ENCODE peak calls at places on chromosome 4, in four cellular contexts. Y is fibroblast of lung, V is left ventricle myocardium inferior, M is heart right ventricle. J is an unnamed sample.

GRCh38 chr4:54232151-54232688 is 3.1 kb downstream of the PDGFRA start:
- DNase-seq in Y (peak; percentile 30), V (no peak), M (no peak), J (no peak)

GRCh38 chr4:80279751-80280150 is 13.3 kb downstream of the FGF5 start:
- DNase-seq in Y (no peak), V (no peak), M (no peak), J (no peak)

GRCh38 chr4:110484029-110484428 is 8.1 kb downstream of the ENPEP start:
- DNase-seq in Y (no peak), V (no peak), M (no peak), J (no peak)

GRCh38 chr4:118849867-118850812 is 14.2 kb upstream of the SEC24D start:
- DNase-seq in Y (no peak), V (no peak), M (no peak), J (no peak)

GRCh38 chr4:76733380-76733779 is 164.6 kb downstream of the SOWAHB start:
- DNase-seq in Y (no peak), V (no peak), M (no peak), J (no peak)

GRCh38 chr4:118224239-118224829 is 128.5 kb downstream of the PRSS12 start:
- DNase-seq in Y (peak; percentile 60), V (no peak), M (no peak), J (no peak)

GRCh38 chr4:173685761-173686260 is 155.8 kb upstream of the HAND2 start:
- DNase-seq in Y (no peak), V (no peak), M (no peak), J (no peak)

GRCh38 chr4:288891-289290 is 16.4 kb downstream of the ZNF732 start:
- DNase-seq in Y (peak; percentile 25), V (no peak), M (no peak), J (no peak)

DNA sequence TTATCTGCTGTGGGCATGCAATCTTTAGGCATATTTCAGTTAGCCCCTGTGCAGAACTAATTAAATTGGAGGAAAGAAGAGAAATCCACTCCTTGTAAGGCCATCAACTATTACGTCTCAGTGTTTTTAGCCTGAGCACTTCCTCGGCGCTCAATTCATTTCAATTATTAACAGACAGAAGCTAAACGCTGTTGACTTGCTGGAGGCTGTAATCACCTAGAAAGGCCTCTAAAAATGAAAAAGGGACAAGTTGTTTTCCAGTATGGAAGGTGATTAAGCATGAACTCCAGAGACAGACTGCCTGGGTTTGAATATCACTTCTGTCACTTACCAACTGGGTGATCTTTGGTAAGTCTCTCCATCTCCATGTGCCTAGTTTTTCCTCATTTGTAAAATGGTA is 59.6 kb downstream of the LEF1 start:
- DNase-seq in Y (no peak), V (no peak), M (no peak), J (no peak)
- H3K4me1 ChIP-seq in Y (no peaks in the 10 kb centered on the region), V (no peaks in the 10 kb centered on the region), M (peaks cover 22% of the 10 kb centered on the region), J (no peaks in the 10 kb centered on the region)

GRCh38 chr4:2576290-2576689 is 39.8 kb downstream of the FAM193A start:
- DNase-seq in Y (no peak), V (no peak), M (no peak), J (no peak)

GRCh38 chr4:2578106-2578505 is 41.7 kb downstream of the FAM193A start:
- DNase-seq in Y (no peak), V (no peak), M (no peak), J (no peak)

GRCh38 chr4:2572076-2572475 is 35.6 kb downstream of the FAM193A start:
- DNase-seq in Y (no peak), V (no peak), M (no peak), J (no peak)

GRCh38 chr4:2574058-2574457 is 37.6 kb downstream of the FAM193A start:
- DNase-seq in Y (no peak), V (no peak), M (no peak), J (no peak)

GRCh38 chr4:2574863-2575262 is 38.4 kb downstream of the FAM193A start:
- DNase-seq in Y (no peak), V (no peak), M (no peak), J (peak; percentile 42)
- H3K4me1 ChIP-seq in Y (no peaks in the 10 kb centered on the region), V (peaks cover 48% of the 10 kb centered on the region), M (peaks cover 52% of the 10 kb centered on the region), J (no peaks in the 10 kb centered on the region)

GRCh38 chr4:140993969-140994459 is 139.3 kb downstream of the RNF150 start:
- DNase-seq in Y (no peak), V (no peak), M (no peak), J (no peak)
- H3K4me1 ChIP-seq in Y (no peaks in the 10 kb centered on the region), V (peaks cover 48% of the 10 kb centered on the region), M (peaks cover 7% of the 10 kb centered on the region), J (no peaks in the 10 kb centered on the region)

DNA sequence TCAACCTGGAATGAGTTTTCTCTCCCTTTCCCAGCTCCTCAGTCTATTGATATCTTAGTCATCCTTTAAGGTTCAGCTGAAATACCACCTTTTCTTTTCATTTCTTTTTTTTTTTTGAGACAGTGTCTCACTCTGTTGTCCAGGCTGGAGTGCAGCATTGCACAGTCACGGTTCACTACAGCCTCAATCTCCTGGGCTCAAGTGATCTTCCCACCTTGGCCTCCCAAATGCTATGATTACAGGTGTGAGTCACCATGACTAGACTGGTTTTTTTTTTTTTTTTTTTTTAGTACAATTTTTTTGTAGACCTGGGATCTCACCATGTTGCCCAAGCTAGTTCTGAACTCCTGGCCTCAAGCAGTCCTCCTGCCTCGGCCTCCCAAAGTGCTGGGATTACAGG is 28.9 kb downstream of the AFF1 start:
- DNase-seq in Y (peak; percentile 44), V (no peak), M (no peak), J (no peak)
- H3K4me1 ChIP-seq in Y (peaks cover 14% of the 10 kb centered on the region), V (peaks cover 70% of the 10 kb centered on the region), M (peaks cover 75% of the 10 kb centered on the region), J (peaks cover 53% of the 10 kb centered on the region)

DNA sequence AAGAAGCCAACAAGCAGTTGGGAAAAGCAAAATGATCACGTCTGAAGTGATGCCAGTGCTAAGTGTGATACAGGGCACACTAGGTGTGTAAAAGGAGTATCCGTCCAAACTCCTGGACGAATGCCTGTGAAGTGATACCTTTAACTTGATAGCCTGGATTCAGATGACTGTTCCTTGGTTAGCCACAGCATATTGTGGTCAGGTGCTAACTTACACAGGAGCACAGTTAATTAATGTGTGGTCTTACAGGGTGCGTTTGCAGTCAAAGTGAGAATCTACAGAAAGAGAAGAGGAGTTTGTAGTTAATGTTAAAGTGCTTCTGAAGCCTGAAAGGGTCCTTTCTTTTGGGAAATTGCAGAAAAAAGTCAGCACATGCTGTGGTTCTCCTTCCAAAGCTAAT is 61.1 kb downstream of the DCLK2 start:
- DNase-seq in Y (peak; percentile 85), V (no peak), M (no peak), J (no peak)
- H3K4me1 ChIP-seq in Y (peaks cover 13% of the 10 kb centered on the region), V (peaks cover 17% of the 10 kb centered on the region), M (peaks cover 12% of the 10 kb centered on the region), J (no peaks in the 10 kb centered on the region)

DNA sequence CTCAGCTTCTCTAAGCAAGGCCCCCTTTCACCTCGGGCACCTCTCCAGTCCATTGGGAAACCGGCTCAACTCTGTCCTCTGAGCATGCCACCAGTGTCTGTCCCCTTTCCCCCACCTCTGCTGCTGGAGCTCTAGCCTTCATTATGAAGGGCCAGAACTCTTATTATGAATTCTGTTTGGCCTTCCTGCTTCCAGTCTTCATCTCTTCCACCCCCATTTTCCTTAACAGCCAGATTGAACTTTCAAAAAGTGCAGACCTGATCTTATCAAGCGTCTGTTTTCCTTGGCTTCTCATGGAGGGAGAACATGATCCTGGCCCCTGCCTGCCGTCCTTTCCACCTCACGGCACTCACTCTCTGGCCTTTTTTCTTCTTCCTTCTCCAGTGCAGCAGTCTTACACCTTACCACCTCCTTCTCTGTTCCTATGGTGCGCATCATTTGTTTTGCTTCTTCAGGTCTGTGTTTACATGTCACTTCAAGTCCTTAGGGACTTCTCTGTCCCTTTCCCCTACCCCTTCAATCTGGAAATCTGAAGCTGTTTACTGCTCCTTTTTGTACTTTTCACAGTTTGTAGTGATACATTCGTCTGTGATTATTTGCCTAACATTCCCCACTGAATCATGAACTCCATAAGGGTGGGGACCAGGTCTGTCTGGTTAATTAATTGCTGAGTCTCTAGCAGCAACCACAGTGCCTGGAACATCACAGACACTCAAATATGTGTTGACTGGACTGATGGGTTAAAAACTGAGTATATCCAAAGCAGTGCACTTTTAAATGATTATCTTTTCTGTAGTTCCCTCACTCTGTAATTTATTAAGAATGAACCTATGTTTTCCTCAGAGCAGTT is 55.8 kb downstream of the FNIP2 start:
- DNase-seq in Y (peak; percentile 89), V (no peak), M (no peak), J (no peak)
- H3K4me1 ChIP-seq in Y (peaks cover 7% of the 10 kb centered on the region), V (peaks cover 88% of the 10 kb centered on the region), M (peaks cover 77% of the 10 kb centered on the region), J (peaks cover 83% of the 10 kb centered on the region)

GRCh38 chr4:113449407-113449974 is 312.0 kb downstream of the CAMK2D start:
- DNase-seq in Y (no peak), V (no peak), M (no peak), J (no peak)
- H3K4me1 ChIP-seq in Y (peaks cover 3% of the 10 kb centered on the region), V (peaks cover 90% of the 10 kb centered on the region), M (peaks cover 85% of the 10 kb centered on the region), J (peaks cover 7% of the 10 kb centered on the region)

GRCh38 chr4:94976371-94977011 is 218.7 kb downstream of the BMPR1B start:
- DNase-seq in Y (peak; percentile 79), V (no peak), M (no peak), J (no peak)
- H3K4me1 ChIP-seq in Y (no peaks in the 10 kb centered on the region), V (no peaks in the 10 kb centered on the region), M (no peaks in the 10 kb centered on the region), J (no peaks in the 10 kb centered on the region)

GRCh38 chr4:7254736-7255487 is 62.6 kb downstream of the SORCS2 start:
- DNase-seq in Y (no peak), V (peak; percentile 42), M (peak; percentile 36), J (no peak)

GRCh38 chr4:7252051-7252450 is 59.7 kb downstream of the SORCS2 start:
- DNase-seq in Y (no peak), V (no peak), M (no peak), J (no peak)

GRCh38 chr4:7253806-7254205 is 61.5 kb downstream of the SORCS2 start:
- DNase-seq in Y (peak; percentile 23), V (no peak), M (no peak), J (no peak)

GRCh38 chr4:7252510-7253340 is 60.4 kb downstream of the SORCS2 start:
- DNase-seq in Y (no peak), V (no peak), M (no peak), J (no peak)

GRCh38 chr4:7253341-7253700 is 61.0 kb downstream of the SORCS2 start:
- DNase-seq in Y (no peak), V (no peak), M (no peak), J (peak; percentile 61)
- H3K4me1 ChIP-seq in Y (no peaks in the 10 kb centered on the region), V (peaks cover 46% of the 10 kb centered on the region), M (no peaks in the 10 kb centered on the region), J (no peaks in the 10 kb centered on the region)